ENCODE peak calls at places on chromosomes 6 and 20, in eight cellular contexts. O, P, S, Y, Q, H, U and N are unnamed samples.
A peak's percentile ranks its signal among the peaks of the same experiment; 100 is the strongest.

GRCh38 chr6:130943738-130944137 is 116.5 kb downstream of the SMLR1 start:
- DNase-seq in O (no peak), P (no peak), S (no peak), Y (no peak), Q (no peak), H (no peak), U (no peak), N (no peak)

GRCh38 chr6:135088818-135089809 is 34.5 kb upstream of the HBS1L start:
- DNase-seq in O (no peak), P (no peak), S (peak; percentile 18), Y (no peak), Q (no peak), H (no peak), U (peak; percentile 33), N (no peak)

GRCh38 chr6:38483526-38483925 is 156.2 kb downstream of the BTBD9 start:
- DNase-seq in O (no peak), P (no peak), S (no peak), Y (no peak), Q (no peak), H (no peak), U (no peak), N (no peak)

GRCh38 chr6:25318589-25318988 is 39.4 kb downstream of the CARMIL1 start:
- DNase-seq in O (no peak), P (no peak), S (no peak), Y (no peak), Q (no peak), H (no peak), U (no peak), N (no peak)

GRCh38 chr20:38473353-38473795 is 731 bp downstream of the RALGAPB start:
- DNase-seq in O (no peak), P (no peak), S (peak; percentile 11), Y (no peak), Q (no peak), H (no peak), U (peak; percentile 10), N (no peak)

GRCh38 chr20:12386821-12387220 is 469.1 kb downstream of the BTBD3 start:
- DNase-seq in O (no peak), P (no peak), S (no peak), Y (no peak), Q (no peak), H (no peak), U (no peak), N (no peak)

GRCh38 chr6:57294829-57295228 is 22.6 kb upstream of the PRIM2 start:
- DNase-seq in O (no peak), P (no peak), S (no peak), Y (no peak), Q (no peak), H (no peak), U (no peak), N (no peak)

GRCh38 chr20:49115565-49115964 is 69.5 kb downstream of the CSE1L start:
- DNase-seq in O (no peak), P (no peak), S (no peak), Y (no peak), Q (no peak), H (no peak), U (peak; percentile 4), N (no peak)

GRCh38 chr6:34391023-34391485 is 1.4 kb downstream of the NUDT3 start:
- DNase-seq in O (no peak), P (no peak), S (no peak), Y (no peak), Q (peak; percentile 18), H (peak; percentile 45), U (peak; percentile 43), N (no peak)

GRCh38 chr20:11153819-11154218 is 480.0 kb upstream of the JAG1 start:
- DNase-seq in O (no peak), P (no peak), S (no peak), Y (no peak), Q (no peak), H (no peak), U (peak; percentile 4), N (no peak)

GRCh38 chr20:39829255-39829654 is 859.8 kb downstream of the MAFB start:
- DNase-seq in O (no peak), P (no peak), S (peak; percentile 60), Y (no peak), Q (no peak), H (no peak), U (no peak), N (no peak)

GRCh38 chr6:37648465-37649330 is 49.0 kb downstream of the MDGA1 start:
- DNase-seq in O (no peak), P (no peak), S (peak; percentile 79), Y (no peak), Q (no peak), H (no peak), U (no peak), N (no peak)

GRCh38 chr6:12570461-12571030 is 146.0 kb upstream of the PHACTR1 start:
- DNase-seq in O (no peak), P (no peak), S (no peak), Y (no peak), Q (no peak), H (no peak), U (peak; percentile 65), N (no peak)

GRCh38 chr6:16130932-16131387 is 2.1 kb downstream of the MYLIP start:
- DNase-seq in O (no peak), P (no peak), S (peak; percentile 54), Y (no peak), Q (no peak), H (no peak), U (peak; percentile 63), N (no peak)

GRCh38 chr20:59518881-59519706 is 85.2 kb upstream of the PHACTR3 start:
- DNase-seq in O (no peak), P (no peak), S (peak; percentile 74), Y (no peak), Q (no peak), H (no peak), U (peak; percentile 35), N (no peak)

GRCh38 chr20:24337074-24337473 is 132.4 kb upstream of the SYNDIG1 start:
- DNase-seq in O (no peak), P (no peak), S (peak; percentile 7), Y (no peak), Q (no peak), H (no peak), U (peak; percentile 94), N (no peak)

GRCh38 chr20:63133481-63134091 is 82.3 kb downstream of the YTHDF1 start:
- DNase-seq in O (no peak), P (peak; percentile 13), S (no peak), Y (no peak), Q (peak; percentile 69), H (peak; percentile 41), U (no peak), N (no peak)

GRCh38 chr20:17620371-17621228 is 50.7 kb downstream of the DSTN start:
- DNase-seq in O (no peak), P (no peak), S (no peak), Y (no peak), Q (peak; percentile 85), H (peak; percentile 70), U (no peak), N (no peak)

GRCh38 chr20:1537731-1538058 is 19.8 kb downstream of the SIRPD start:
- DNase-seq in O (no peak), P (no peak), S (no peak), Y (no peak), Q (no peak), H (peak; percentile 87), U (no peak), N (no peak)

GRCh38 chr6:107822154-107823046 is 1.7 kb downstream of the SCML4 start:
- DNase-seq in O (no peak), P (no peak), S (no peak), Y (no peak), Q (no peak), H (no peak), U (no peak), N (no peak)

GRCh38 chr20:22862645-22863230 is 172.4 kb upstream of the SSTR4 start:
- DNase-seq in O (no peak), P (no peak), S (no peak), Y (no peak), Q (no peak), H (no peak), U (no peak), N (no peak)

GRCh38 chr20:10769700-10770099 is 95.9 kb upstream of the JAG1 start:
- DNase-seq in O (no peak), P (no peak), S (peak; percentile 86), Y (no peak), Q (no peak), H (no peak), U (no peak), N (no peak)

GRCh38 chr20:50027611-50028105 is 44.9 kb downstream of the SNAI1 start:
- DNase-seq in O (peak; percentile 69), P (peak; percentile 72), S (no peak), Y (no peak), Q (no peak), H (no peak), U (peak; percentile 72), N (no peak)

GRCh38 chr20:13744403-13744802 is 40.3 kb downstream of the ESF1 start:
- DNase-seq in O (no peak), P (no peak), S (no peak), Y (no peak), Q (no peak), H (no peak), U (peak; percentile 3), N (no peak)

GRCh38 chr6:161104966-161105365 is 113.4 kb downstream of the MAP3K4 start:
- DNase-seq in O (no peak), P (no peak), S (no peak), Y (no peak), Q (no peak), H (no peak), U (no peak), N (no peak)

GRCh38 chr20:61055130-61055529 is 196.9 kb upstream of the CDH4 start:
- DNase-seq in O (no peak), P (no peak), S (no peak), Y (no peak), Q (peak; percentile 68), H (no peak), U (no peak), N (no peak)

GRCh38 chr20:47950103-47950502 is 164.8 kb upstream of the SULF2 start:
- DNase-seq in O (no peak), P (no peak), S (no peak), Y (no peak), Q (peak; percentile 11), H (no peak), U (no peak), N (no peak)

GRCh38 chr6:137637161-137637560 is 143.0 kb upstream of the OLIG3 start:
- DNase-seq in O (no peak), P (no peak), S (no peak), Y (no peak), Q (no peak), H (no peak), U (peak; percentile 82), N (no peak)

GRCh38 chr20:16918366-16918765 is 170.2 kb downstream of the OTOR start:
- DNase-seq in O (no peak), P (no peak), S (no peak), Y (no peak), Q (no peak), H (no peak), U (no peak), N (no peak)

GRCh38 chr6:134427721-134428120 is 109.8 kb upstream of the SGK1 start:
- DNase-seq in O (no peak), P (no peak), S (no peak), Y (no peak), Q (no peak), H (no peak), U (no peak), N (no peak)